ENCODE peak calls at places on chromosomes 3 and 15, in four cellular contexts. One of them, this sample, is unnamed.

GRCh38 chr15:39594764-39595620 is 14.1 kb downstream of the THBS1 start:
- DNase-seq in GM12878: no peak
- DNase-seq in K562: no peak
- DNase-seq in HL-60: no peak
- DNase-seq in this sample: no peak

GRCh38 chr15:51335538-51335961 is 2.8 kb downstream of the CYP19A1 start:
- DNase-seq in GM12878: peak; percentile 21
- DNase-seq in HL-60: no peak
- DNase-seq in K562: no peak
- DNase-seq in this sample: no peak

GRCh38 chr15:41804920-41805666 is 22.8 kb upstream of the JMJD7 start:
- DNase-seq in HL-60: no peak
- DNase-seq in K562: peak; percentile 31
- DNase-seq in GM12878: no peak
- DNase-seq in this sample: no peak

GRCh38 chr3:183081459-183082183 is 17.7 kb downstream of the MCCC1 start:
- DNase-seq in K562: no peak
- DNase-seq in HL-60: no peak
- DNase-seq in GM12878: no peak
- DNase-seq in this sample: no peak

GRCh38 chr3:176755552-176755951 is 441.7 kb downstream of the TBL1XR1 start:
- DNase-seq in K562: no peak
- DNase-seq in HL-60: no peak
- DNase-seq in GM12878: no peak
- DNase-seq in this sample: no peak

GRCh38 chr3:195554458-195554857 is 11.3 kb upstream of the PPP1R2 start:
- DNase-seq in K562: no peak
- DNase-seq in GM12878: no peak
- DNase-seq in HL-60: no peak
- DNase-seq in this sample: no peak

GRCh38 chr3:64880926-64881325 is 193.1 kb upstream of the ADAMTS9 start:
- DNase-seq in HL-60: no peak
- DNase-seq in K562: no peak
- DNase-seq in GM12878: no peak
- DNase-seq in this sample: no peak

GRCh38 chr15:76576526-76577279 is 240.1 kb downstream of the ISL2 start:
- DNase-seq in GM12878: peak; percentile 21
- DNase-seq in K562: no peak
- DNase-seq in HL-60: no peak
- DNase-seq in this sample: no peak

GRCh38 chr15:28001641-28002040 is 97.5 kb downstream of the OCA2 start:
- DNase-seq in GM12878: no peak
- DNase-seq in HL-60: no peak
- DNase-seq in K562: no peak
- DNase-seq in this sample: no peak

GRCh38 chr3:184379375-184380209 is at the start of gene CHRD:
- DNase-seq in GM12878: no peak
- DNase-seq in HL-60: no peak
- DNase-seq in K562: no peak
- DNase-seq in this sample: no peak

GRCh38 chr15:76398301-76398700 is 61.7 kb downstream of the ISL2 start:
- DNase-seq in HL-60: no peak
- DNase-seq in K562: no peak
- DNase-seq in GM12878: no peak
- DNase-seq in this sample: no peak

GRCh38 chr15:56017511-56017910 is 24.1 kb upstream of the NEDD4 start:
- DNase-seq in K562: no peak
- DNase-seq in GM12878: no peak
- DNase-seq in HL-60: no peak
- DNase-seq in this sample: no peak

GRCh38 chr15:56017920-56018319 is 24.5 kb upstream of the NEDD4 start:
- DNase-seq in GM12878: no peak
- DNase-seq in HL-60: no peak
- DNase-seq in K562: no peak
- DNase-seq in this sample: no peak

GRCh38 chr15:56019060-56019793 is 25.8 kb upstream of the NEDD4 start:
- DNase-seq in HL-60: no peak
- DNase-seq in K562: no peak
- DNase-seq in GM12878: no peak
- DNase-seq in this sample: no peak

GRCh38 chr15:56016281-56016680 is 22.9 kb upstream of the NEDD4 start:
- DNase-seq in GM12878: no peak
- DNase-seq in HL-60: no peak
- DNase-seq in K562: no peak
- DNase-seq in this sample: no peak

GRCh38 chr15:56014685-56015084 is 21.3 kb upstream of the NEDD4 start:
- DNase-seq in GM12878: no peak
- DNase-seq in HL-60: no peak
- DNase-seq in K562: no peak
- DNase-seq in this sample: no peak
- TF ChIP-seq POLR2AphosphoS5 in GM12878: no peak
- TF ChIP-seq POLR2AphosphoS5 in HL-60: no peak
- TF ChIP-seq POLR2AphosphoS5 in K562: no peak
- TF ChIP-seq POLR2AphosphoS5 in this sample: no peak

DNA sequence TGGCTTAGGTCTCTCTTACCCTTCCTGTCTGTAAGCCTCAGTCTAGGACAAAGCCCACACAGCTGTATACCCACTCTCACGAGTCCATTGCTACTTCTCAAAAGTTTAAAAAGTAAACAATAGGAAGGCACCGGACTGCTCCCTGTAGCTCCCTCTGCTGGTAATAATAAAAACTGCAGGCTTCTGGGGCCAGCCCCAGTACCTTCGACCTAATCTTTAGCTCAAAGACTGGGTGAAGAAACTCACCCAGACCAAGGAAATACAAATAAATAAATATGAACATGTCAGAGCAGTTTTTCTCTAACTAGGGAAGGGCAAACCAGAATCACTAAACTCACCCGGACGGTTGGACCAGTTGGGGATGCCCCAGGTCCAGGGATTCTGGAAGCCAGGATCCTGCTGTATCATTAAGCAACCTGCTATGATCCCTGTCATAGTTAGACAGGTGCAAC is 5.0 kb downstream of the FAM219B start:
- DNase-seq in GM12878: no peak
- DNase-seq in K562: peak; percentile 76
- DNase-seq in HL-60: peak; percentile 47
- DNase-seq in this sample: peak; percentile 62
- TF ChIP-seq SPI1 in GM12878: no peak
- TF ChIP-seq SPI1 in K562: no peak
- TF ChIP-seq SPI1 in HL-60: no peak
- TF ChIP-seq SPI1 in this sample: no peak

GRCh38 chr15:99703603-99704443 is 29.4 kb downstream of the LYSMD4 start:
- DNase-seq in HL-60: peak; percentile 57
- DNase-seq in GM12878: no peak
- DNase-seq in K562: peak; percentile 44
- DNase-seq in this sample: no peak
- TF ChIP-seq POLR2AphosphoS5 in HL-60: no peak
- TF ChIP-seq POLR2AphosphoS5 in GM12878: no peak
- TF ChIP-seq POLR2AphosphoS5 in K562: no peak
- TF ChIP-seq POLR2AphosphoS5 in this sample: no peak

GRCh38 chr3:168870892-168871291 is 775.2 kb upstream of the GOLIM4 start:
- DNase-seq in HL-60: no peak
- DNase-seq in K562: no peak
- DNase-seq in GM12878: no peak
- DNase-seq in this sample: no peak
- TF ChIP-seq SPI1 in HL-60: no peak
- TF ChIP-seq SPI1 in K562: no peak
- TF ChIP-seq SPI1 in GM12878: no peak
- TF ChIP-seq SPI1 in this sample: no peak

This sample was measured in GM12891.